ENCODE peak calls at places on chromosomes 12 and 14, in four cellular contexts. A is CD4-positive, CD25-positive, alpha-beta regulatory T cell; G is endothelial cell of umbilical vein; L is tibial nerve. X is an unnamed sample. For H3K36me3 and H3K27me3, the result is how much of the 10 kb centered on the place peaks cover.

GRCh38 chr14:69684461-69685183 is 73.2 kb downstream of the SUSD6 start:
- DNase-seq in G (no peak), A (no peak), L (no peak), X (no peak)

GRCh38 chr12:124770725-124771124 is 92.9 kb downstream of the SCARB1 start:
- DNase-seq in L (no peak), G (no peak), A (no peak), X (no peak)

GRCh38 chr12:109613611-109614455 is 40.2 kb downstream of the MVK start:
- DNase-seq in A (no peak), G (no peak), L (no peak), X (no peak)

GRCh38 chr14:68380304-68380840 is 412.5 kb downstream of the ZFP36L1 start:
- DNase-seq in G (no peak), A (no peak), L (no peak), X (no peak)

GRCh38 chr12:117090816-117091711 is 8.2 kb downstream of the TESC start:
- DNase-seq in L (no peak), A (no peak), G (no peak), X (no peak)

GRCh38 chr14:40292664-40293063 is 860.4 kb upstream of the FBXO33 start:
- DNase-seq in A (no peak), L (no peak), G (no peak), X (no peak)

GRCh38 chr14:39500253-39500652 is 68.0 kb upstream of the FBXO33 start:
- DNase-seq in A (no peak), G (no peak), L (no peak), X (no peak)

GRCh38 chr12:49187184-49187583 is 1.7 kb downstream of the TUBA1A start:
- DNase-seq in L (peak), G (peak), A (no peak), X (peak)

GRCh38 chr14:39025250-39025809 is 77.7 kb downstream of the SEC23A start:
- DNase-seq in G (no peak), A (no peak), L (no peak), X (no peak)

GRCh38 chr12:52320784-52321400 is at the start of gene KRT83:
- DNase-seq in L (no peak), G (no peak), A (no peak), X (no peak)

GRCh38 chr12:129871991-129872969 is 31.5 kb downstream of the TMEM132D start:
- DNase-seq in L (no peak), G (no peak), A (no peak), X (peak)

GRCh38 chr12:50390284-50390683 is 6.1 kb downstream of the FAM186A start:
- DNase-seq in G (peak), A (no peak), L (no peak), X (no peak)

GRCh38 chr12:6469609-6470374 is 685 bp downstream of the VAMP1 start:
- DNase-seq in G (no peak), A (no peak), L (no peak), X (no peak)

GRCh38 chr12:51972424-51972812 is 20.9 kb downstream of the ACVR1B start:
- DNase-seq in A (no peak), G (no peak), L (no peak), X (no peak)

GRCh38 chr14:60085085-60085484 is 6.6 kb upstream of the PCNX4 start:
- DNase-seq in A (no peak), G (no peak), L (no peak), X (no peak)

GRCh38 chr12:108305520-108305919 is 33.6 kb downstream of the CMKLR1 start:
- DNase-seq in A (no peak), G (no peak), L (peak), X (peak)

GRCh38 chr14:28242895-28243294 is 523.7 kb upstream of the FOXG1 start:
- DNase-seq in L (no peak), A (no peak), G (no peak), X (no peak)

GRCh38 chr12:5101686-5102085 is 58.0 kb downstream of the KCNA5 start:
- DNase-seq in L (no peak), G (no peak), A (no peak), X (no peak)

GRCh38 chr14:70567791-70568190 is 32.7 kb downstream of the MED6 start:
- DNase-seq in A (no peak), L (no peak), G (peak), X (peak)

GRCh38 chr14:59869381-59870255 is 958 bp downstream of the RTN1 start:
- DNase-seq in A (no peak), G (no peak), L (no peak), X (no peak)

GRCh38 chr14:89429206-89430091 is 12.4 kb upstream of the FOXN3 start:
- DNase-seq in L (no peak), G (peak), A (no peak), X (peak)

GRCh38 chr14:93332032-93332852 is 594 bp downstream of the BTBD7 start:
- DNase-seq in G (peak), L (peak), A (no peak), X (peak)

GRCh38 chr12:53160000-53160399 is 20.5 kb upstream of the ZNF740 start:
- DNase-seq in G (no peak), A (no peak), L (no peak), X (no peak)

GRCh38 chr12:54853933-54854538 is at the start of gene MUCL1:
- DNase-seq in G (peak), L (no peak), A (peak), X (peak)

GRCh38 chr14:68970096-68970612 is 8.9 kb downstream of the ACTN1 start:
- DNase-seq in A (peak), G (peak), L (no peak), X (no peak)

GRCh38 chr12:10285919-10286318 is 21.8 kb upstream of the KLRD1 start:
- DNase-seq in G (no peak), L (no peak), A (no peak), X (no peak)

GRCh38 chr12:51970904-51971646 is 19.6 kb downstream of the ACVR1B start:
- DNase-seq in G (peak), A (peak), L (no peak), X (peak)

GRCh38 chr12:64082866-64083268 is 139.2 kb downstream of the KICS2 start:
- DNase-seq in L (no peak), G (no peak), A (no peak), X (no peak)

GRCh38 chr12:110965574-110965973 is 45.2 kb upstream of the MYL2 start:
- DNase-seq in A (no peak), L (no peak), G (no peak), X (no peak)

GRCh38 chr12:106791531-106791930 is 17.0 kb downstream of the RIC8B start:
- DNase-seq in G (peak), A (no peak), L (no peak), X (no peak)

GRCh38 chr12:130162267-130162666 is at the start of gene FZD10:
- DNase-seq in L (no peak), A (no peak), G (no peak), X (no peak)

GRCh38 chr12:32698285-32698684 is 19.2 kb downstream of the DNM1L start:
- DNase-seq in G (no peak), A (no peak), L (no peak), X (peak)

GRCh38 chr12:124745891-124746570 is 117.6 kb downstream of the SCARB1 start:
- DNase-seq in G (peak), A (no peak), L (peak), X (peak)

GRCh38 chr12:28578833-28579252 is 388.6 kb downstream of the CCDC91 start:
- DNase-seq in A (no peak), L (no peak), G (no peak), X (no peak)

GRCh38 chr12:96500686-96501085 is 11.3 kb downstream of the CFAP54 start:
- DNase-seq in A (no peak), L (no peak), G (no peak), X (peak)

GRCh38 chr12:1592444-1593231 is 1.7 kb downstream of the FBXL14 start:
- DNase-seq in A (peak), L (no peak), G (no peak), X (peak)

GRCh38 chr12:49674318-49674985 is 32.8 kb downstream of the FMNL3 start:
- DNase-seq in G (no peak), L (no peak), A (no peak), X (no peak)

GRCh38 chr12:131620520-131620919 is 90.4 kb upstream of the SFSWAP start:
- DNase-seq in A (no peak), G (no peak), L (no peak), X (peak)

GRCh38 chr12:120759591-120760348 is 34.1 kb downstream of the ACADS start:
- DNase-seq in L (no peak), G (no peak), A (no peak), X (no peak)

GRCh38 chr14:69268223-69268622 is 8.3 kb downstream of the GALNT16 start:
- DNase-seq in G (no peak), L (no peak), A (no peak), X (no peak)

DNA sequence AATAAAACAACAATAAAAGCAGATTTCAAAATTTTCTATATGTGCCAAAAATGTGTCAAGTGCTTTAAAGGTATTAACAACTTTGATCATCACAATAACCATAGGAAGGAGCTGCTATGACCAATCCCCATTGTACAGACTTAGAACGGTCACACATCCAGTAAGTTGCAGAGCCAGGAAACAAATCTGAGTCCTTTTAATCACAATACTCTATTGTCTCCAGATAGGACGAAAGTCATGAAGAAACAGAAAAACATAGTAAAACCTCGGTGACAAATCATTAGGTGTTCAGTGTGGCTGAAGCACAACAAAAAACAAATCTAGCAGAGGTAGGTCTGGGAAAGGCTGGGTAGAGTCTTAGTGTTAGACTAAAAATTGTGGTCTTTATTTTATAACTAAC is 178.8 kb downstream of the GRIP1 start:
- DNase-seq in L (no peak), G (no peak), A (no peak), X (no peak)
- H3K36me3 ChIP-seq in L (under half), G (under half), A (under half), X (under half)

GRCh38 chr12:113203852-113204760 is 17.2 kb upstream of the TPCN1 start:
- DNase-seq in G (no peak), A (no peak), L (no peak), X (no peak)

GRCh38 chr12:113211160-113211559 is 10.1 kb upstream of the TPCN1 start:
- DNase-seq in A (no peak), G (no peak), L (no peak), X (no peak)

GRCh38 chr12:113204806-113205205 is 16.5 kb upstream of the TPCN1 start:
- DNase-seq in G (no peak), A (no peak), L (no peak), X (no peak)

GRCh38 chr12:113207621-113208040 is 13.6 kb upstream of the TPCN1 start:
- DNase-seq in L (no peak), G (no peak), A (no peak), X (no peak)

DNA sequence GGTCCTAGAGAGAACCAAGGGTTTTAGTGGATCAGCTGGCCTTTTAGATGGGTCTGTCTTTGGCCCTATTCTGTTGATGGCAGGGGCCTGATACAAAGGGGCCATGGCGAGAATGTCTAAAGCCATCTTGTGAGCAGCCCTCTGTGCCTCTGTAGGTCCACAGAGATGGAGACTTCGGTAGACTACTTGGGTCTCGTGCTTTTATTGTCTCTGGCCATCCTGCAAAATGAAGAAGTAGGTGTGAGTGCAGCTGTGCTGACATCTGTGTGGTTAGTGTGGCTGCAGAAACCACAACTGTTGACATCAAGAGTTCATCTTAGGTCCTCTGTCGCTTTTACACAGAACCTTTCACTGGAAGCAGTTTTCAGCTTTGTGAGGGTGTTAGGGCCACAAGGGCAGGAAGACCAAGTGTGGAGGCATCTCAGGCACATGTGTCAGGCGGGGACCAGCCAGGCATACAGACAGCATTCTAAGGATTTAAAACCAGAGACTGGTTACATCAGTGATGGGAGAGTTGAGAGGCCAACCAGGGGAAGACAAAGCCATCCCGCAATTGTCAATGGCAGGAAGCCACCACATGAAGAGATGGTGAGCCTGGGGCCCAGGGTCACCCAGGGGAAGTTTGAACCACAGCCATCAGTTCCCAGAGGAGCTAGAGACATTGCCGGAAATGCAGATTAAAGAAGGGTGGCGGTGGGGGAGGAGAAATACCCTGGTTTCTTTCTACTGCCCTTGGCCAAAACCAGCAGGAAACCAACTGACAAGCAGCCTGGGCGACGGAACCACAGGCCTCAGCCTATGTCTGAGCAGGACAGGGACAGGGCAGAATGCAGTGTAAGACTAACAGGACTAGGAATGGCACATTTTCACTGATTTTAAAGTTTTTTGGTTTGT is 13.0 kb upstream of the TPCN1 start:
- DNase-seq in A (peak), G (no peak), L (no peak), X (no peak)
- H3K27me3 ChIP-seq in A (under half), G (under half), L (under half), X (under half)

GRCh38 chr12:30679250-30679649 is 16.4 kb downstream of the IPO8 start:
- DNase-seq in G (no peak), A (no peak), L (no peak), X (no peak)
- H3K36me3 ChIP-seq in G (under half), A (half or more), L (under half), X (under half)

DNA sequence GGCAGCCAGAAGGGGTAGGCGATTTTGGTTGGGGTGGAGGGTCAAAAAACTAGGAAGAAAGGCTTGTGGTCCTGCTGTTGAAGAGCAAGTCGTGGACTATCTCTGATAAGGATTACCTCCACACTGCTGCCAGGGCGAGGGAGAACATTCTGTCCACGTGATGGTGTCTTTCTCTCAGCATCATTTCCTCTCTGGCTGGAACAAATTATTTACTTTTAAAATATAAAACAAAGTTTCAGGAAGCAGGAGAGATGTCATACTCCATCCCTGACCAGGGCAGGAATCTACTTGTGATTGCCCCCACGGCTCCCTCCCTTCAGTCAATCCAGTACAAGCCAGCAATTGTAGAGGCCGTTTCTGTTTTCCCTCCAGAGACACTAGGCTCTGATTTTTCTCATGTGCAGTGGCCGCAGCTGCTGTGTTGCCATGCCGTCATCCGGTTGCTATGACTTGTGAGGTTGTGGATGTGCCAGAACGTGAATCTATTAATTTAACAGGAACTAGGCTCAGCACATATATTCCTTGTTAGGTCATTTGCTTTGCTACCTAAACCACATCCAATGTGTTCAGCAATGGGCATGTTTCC is 61.5 kb upstream of the PTGR2 start:
- DNase-seq in A (no peak), L (peak), G (peak), X (no peak)
- H3K27me3 ChIP-seq in A (under half), L (under half), G (under half), X (under half)

X was measured in A673.